ENCODE peak calls at places on chromosomes 11 and 22, in eight cellular contexts. One of them, this sample, is unnamed.

GRCh38 chr22:17443413-17444203 is 74.3 kb downstream of the CECR2 start:
- DNase-seq in cardiac muscle cell: no peak
- DNase-seq in heart left ventricle: no peak
- DNase-seq in coronary artery: no peak
- DNase-seq in body of pancreas: no peak
- DNase-seq in left ventricle myocardium inferior: no peak
- DNase-seq in left lung: no peak
- DNase-seq in colonic mucosa: no peak
- DNase-seq in this sample: no peak

GRCh38 chr11:7657306-7658025 is 15.8 kb downstream of the CYB5R2 start:
- DNase-seq in cardiac muscle cell: peak; percentile 77
- DNase-seq in heart left ventricle: no peak
- DNase-seq in coronary artery: peak; percentile 77
- DNase-seq in body of pancreas: peak; percentile 65
- DNase-seq in left ventricle myocardium inferior: no peak
- DNase-seq in left lung: no peak
- DNase-seq in colonic mucosa: peak; percentile 69
- DNase-seq in this sample: peak; percentile 67

GRCh38 chr22:45454260-45454659 is 40.8 kb downstream of the RIBC2 start:
- DNase-seq in cardiac muscle cell: no peak
- DNase-seq in heart left ventricle: no peak
- DNase-seq in coronary artery: no peak
- DNase-seq in body of pancreas: no peak
- DNase-seq in left ventricle myocardium inferior: no peak
- DNase-seq in left lung: no peak
- DNase-seq in colonic mucosa: no peak
- DNase-seq in this sample: no peak

GRCh38 chr11:35796542-35796941 is 134.0 kb downstream of the TRIM44 start:
- DNase-seq in cardiac muscle cell: no peak
- DNase-seq in heart left ventricle: no peak
- DNase-seq in coronary artery: no peak
- DNase-seq in body of pancreas: no peak
- DNase-seq in left ventricle myocardium inferior: no peak
- DNase-seq in left lung: no peak
- DNase-seq in colonic mucosa: no peak
- DNase-seq in this sample: no peak

GRCh38 chr11:1300569-1301187 is 8.8 kb downstream of the TOLLIP start:
- DNase-seq in cardiac muscle cell: no peak
- DNase-seq in heart left ventricle: no peak
- DNase-seq in coronary artery: peak; percentile 59
- DNase-seq in body of pancreas: peak; percentile 89
- DNase-seq in left ventricle myocardium inferior: no peak
- DNase-seq in left lung: no peak
- DNase-seq in colonic mucosa: peak; percentile 14
- DNase-seq in this sample: no peak

GRCh38 chr11:61075891-61076290 is 26.4 kb upstream of the CD5 start:
- DNase-seq in cardiac muscle cell: peak; percentile 41
- DNase-seq in heart left ventricle: no peak
- DNase-seq in coronary artery: no peak
- DNase-seq in body of pancreas: peak; percentile 30
- DNase-seq in left ventricle myocardium inferior: no peak
- DNase-seq in left lung: no peak
- DNase-seq in colonic mucosa: peak; percentile 35
- DNase-seq in this sample: no peak

GRCh38 chr11:77346906-77347603 is 45.6 kb upstream of the GDPD4 start:
- DNase-seq in cardiac muscle cell: no peak
- DNase-seq in heart left ventricle: no peak
- DNase-seq in coronary artery: no peak
- DNase-seq in body of pancreas: no peak
- DNase-seq in left ventricle myocardium inferior: no peak
- DNase-seq in left lung: no peak
- DNase-seq in colonic mucosa: no peak
- DNase-seq in this sample: no peak

GRCh38 chr22:30943368-30943767 is 25.2 kb downstream of the MORC2 start:
- DNase-seq in cardiac muscle cell: no peak
- DNase-seq in heart left ventricle: no peak
- DNase-seq in coronary artery: no peak
- DNase-seq in body of pancreas: no peak
- DNase-seq in left ventricle myocardium inferior: no peak
- DNase-seq in left lung: no peak
- DNase-seq in colonic mucosa: no peak
- DNase-seq in this sample: no peak

GRCh38 chr11:30712749-30713148 is 126.6 kb upstream of the MPPED2 start:
- DNase-seq in cardiac muscle cell: no peak
- DNase-seq in heart left ventricle: no peak
- DNase-seq in coronary artery: no peak
- DNase-seq in body of pancreas: no peak
- DNase-seq in left ventricle myocardium inferior: no peak
- DNase-seq in left lung: no peak
- DNase-seq in colonic mucosa: no peak
- DNase-seq in this sample: no peak

GRCh38 chr11:122709042-122709760 is 53.7 kb downstream of the UBASH3B start:
- DNase-seq in cardiac muscle cell: no peak
- DNase-seq in heart left ventricle: no peak
- DNase-seq in coronary artery: no peak
- DNase-seq in body of pancreas: no peak
- DNase-seq in left ventricle myocardium inferior: no peak
- DNase-seq in left lung: no peak
- DNase-seq in colonic mucosa: no peak
- DNase-seq in this sample: no peak

GRCh38 chr11:56845121-56845732 is 96.7 kb upstream of the OR9G4 start:
- DNase-seq in cardiac muscle cell: no peak
- DNase-seq in heart left ventricle: peak; percentile 17
- DNase-seq in coronary artery: no peak
- DNase-seq in body of pancreas: no peak
- DNase-seq in left ventricle myocardium inferior: no peak
- DNase-seq in left lung: peak; percentile 72
- DNase-seq in colonic mucosa: no peak
- DNase-seq in this sample: no peak

GRCh38 chr11:28697920-28698827 is 590.0 kb downstream of the METTL15 start:
- DNase-seq in cardiac muscle cell: peak; percentile 76
- DNase-seq in heart left ventricle: peak; percentile 33
- DNase-seq in coronary artery: no peak
- DNase-seq in body of pancreas: peak; percentile 47
- DNase-seq in left ventricle myocardium inferior: peak; percentile 38
- DNase-seq in left lung: no peak
- DNase-seq in colonic mucosa: peak; percentile 50
- DNase-seq in this sample: peak; percentile 31

GRCh38 chr11:73760066-73760679 is 701 bp downstream of the RAB6A start:
- DNase-seq in cardiac muscle cell: peak; percentile 34
- DNase-seq in heart left ventricle: peak; percentile 64
- DNase-seq in coronary artery: peak; percentile 81
- DNase-seq in body of pancreas: peak; percentile 53
- DNase-seq in left ventricle myocardium inferior: peak; percentile 50
- DNase-seq in left lung: peak; percentile 86
- DNase-seq in colonic mucosa: peak; percentile 65
- DNase-seq in this sample: peak; percentile 33

GRCh38 chr11:10181811-10182210 is 112.2 kb downstream of the SBF2 start:
- DNase-seq in cardiac muscle cell: no peak
- DNase-seq in heart left ventricle: no peak
- DNase-seq in coronary artery: no peak
- DNase-seq in body of pancreas: no peak
- DNase-seq in left ventricle myocardium inferior: no peak
- DNase-seq in left lung: no peak
- DNase-seq in colonic mucosa: no peak
- DNase-seq in this sample: no peak

GRCh38 chr11:72228844-72229231 is 4.3 kb downstream of the INPPL1 start:
- DNase-seq in cardiac muscle cell: no peak
- DNase-seq in heart left ventricle: no peak
- DNase-seq in coronary artery: no peak
- DNase-seq in body of pancreas: no peak
- DNase-seq in left ventricle myocardium inferior: no peak
- DNase-seq in left lung: no peak
- DNase-seq in colonic mucosa: no peak
- DNase-seq in this sample: no peak

GRCh38 chr11:88979641-88980040 is 86.1 kb downstream of the GRM5 start:
- DNase-seq in cardiac muscle cell: no peak
- DNase-seq in heart left ventricle: no peak
- DNase-seq in coronary artery: no peak
- DNase-seq in body of pancreas: no peak
- DNase-seq in left ventricle myocardium inferior: no peak
- DNase-seq in left lung: no peak
- DNase-seq in colonic mucosa: no peak
- DNase-seq in this sample: no peak

GRCh38 chr11:131692961-131693360 is 322.5 kb downstream of the NTM start:
- DNase-seq in cardiac muscle cell: no peak
- DNase-seq in heart left ventricle: no peak
- DNase-seq in coronary artery: no peak
- DNase-seq in body of pancreas: no peak
- DNase-seq in left ventricle myocardium inferior: no peak
- DNase-seq in left lung: no peak
- DNase-seq in colonic mucosa: peak; percentile 6
- DNase-seq in this sample: no peak

GRCh38 chr11:131692151-131692550 is 321.7 kb downstream of the NTM start:
- DNase-seq in cardiac muscle cell: no peak
- DNase-seq in heart left ventricle: no peak
- DNase-seq in coronary artery: no peak
- DNase-seq in body of pancreas: no peak
- DNase-seq in left ventricle myocardium inferior: no peak
- DNase-seq in left lung: no peak
- DNase-seq in colonic mucosa: no peak
- DNase-seq in this sample: no peak

GRCh38 chr11:131690362-131690761 is 319.9 kb downstream of the NTM start:
- DNase-seq in cardiac muscle cell: no peak
- DNase-seq in heart left ventricle: no peak
- DNase-seq in coronary artery: no peak
- DNase-seq in body of pancreas: no peak
- DNase-seq in left ventricle myocardium inferior: no peak
- DNase-seq in left lung: peak; percentile 61
- DNase-seq in colonic mucosa: peak; percentile 9
- DNase-seq in this sample: no peak

GRCh38 chr11:131690776-131691557 is 320.6 kb downstream of the NTM start:
- DNase-seq in cardiac muscle cell: no peak
- DNase-seq in heart left ventricle: no peak
- DNase-seq in coronary artery: no peak
- DNase-seq in body of pancreas: no peak
- DNase-seq in left ventricle myocardium inferior: no peak
- DNase-seq in left lung: peak; percentile 75
- DNase-seq in colonic mucosa: peak; percentile 12
- DNase-seq in this sample: no peak

GRCh38 chr11:131691558-131692041 is 321.2 kb downstream of the NTM start:
- DNase-seq in cardiac muscle cell: peak; percentile 60
- DNase-seq in heart left ventricle: no peak
- DNase-seq in coronary artery: no peak
- DNase-seq in body of pancreas: no peak
- DNase-seq in left ventricle myocardium inferior: no peak
- DNase-seq in left lung: peak; percentile 82
- DNase-seq in colonic mucosa: peak; percentile 16
- DNase-seq in this sample: no peak
- TF ChIP-seq CTCF in cardiac muscle cell: peak; percentile 72
- TF ChIP-seq CTCF in heart left ventricle: peak; percentile 36
- TF ChIP-seq CTCF in coronary artery: peak; percentile 50
- TF ChIP-seq CTCF in body of pancreas: peak; percentile 26
- TF ChIP-seq CTCF in left ventricle myocardium inferior: peak; percentile 49
- TF ChIP-seq CTCF in left lung: peak; percentile 52
- TF ChIP-seq CTCF in colonic mucosa: peak; percentile 29
- TF ChIP-seq CTCF in this sample: peak; percentile 50

DNA sequence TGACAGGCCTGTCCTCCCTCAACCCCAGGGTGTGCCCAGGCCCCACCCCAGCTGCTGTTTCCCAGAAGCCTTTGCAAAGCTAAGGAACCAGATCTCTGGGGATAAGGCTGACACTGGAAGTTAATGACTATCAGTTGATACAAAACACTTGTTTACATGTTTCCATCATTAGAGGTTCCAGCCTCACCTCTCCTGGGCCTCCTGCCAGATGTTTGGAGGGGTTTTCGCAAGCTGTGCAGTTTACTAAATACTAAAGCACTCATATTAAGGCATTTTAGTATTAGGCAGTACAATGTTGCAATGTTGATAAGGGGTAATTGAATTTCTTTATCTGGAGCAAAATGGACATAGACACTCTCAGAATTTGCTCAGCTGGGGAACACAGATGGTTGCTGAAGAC is 218.7 kb downstream of the INSC start:
- DNase-seq in cardiac muscle cell: no peak
- DNase-seq in heart left ventricle: no peak
- DNase-seq in coronary artery: no peak
- DNase-seq in body of pancreas: no peak
- DNase-seq in left ventricle myocardium inferior: no peak
- DNase-seq in left lung: no peak
- DNase-seq in colonic mucosa: no peak
- DNase-seq in this sample: no peak
- H3K4me3 ChIP-seq in cardiac muscle cell: no peak overlapping the region
- H3K4me3 ChIP-seq in heart left ventricle: no peak overlapping the region
- H3K4me3 ChIP-seq in coronary artery: no peak overlapping the region
- H3K4me3 ChIP-seq in body of pancreas: no peak overlapping the region
- H3K4me3 ChIP-seq in left ventricle myocardium inferior: no peak overlapping the region
- H3K4me3 ChIP-seq in left lung: no peak overlapping the region
- H3K4me3 ChIP-seq in colonic mucosa: no peak overlapping the region
- H3K4me3 ChIP-seq in this sample: no peak overlapping the region

GRCh38 chr11:23569547-23569946 is 709.3 kb upstream of the CCDC179 start:
- DNase-seq in cardiac muscle cell: no peak
- DNase-seq in heart left ventricle: no peak
- DNase-seq in coronary artery: no peak
- DNase-seq in body of pancreas: no peak
- DNase-seq in left ventricle myocardium inferior: no peak
- DNase-seq in left lung: no peak
- DNase-seq in colonic mucosa: no peak
- DNase-seq in this sample: no peak
- H3K27ac ChIP-seq in cardiac muscle cell: no peak overlapping the region
- H3K27ac ChIP-seq in heart left ventricle: no peak overlapping the region
- H3K27ac ChIP-seq in coronary artery: no peak overlapping the region
- H3K27ac ChIP-seq in body of pancreas: no peak overlapping the region
- H3K27ac ChIP-seq in left ventricle myocardium inferior: no peak overlapping the region
- H3K27ac ChIP-seq in left lung: no peak overlapping the region
- H3K27ac ChIP-seq in colonic mucosa: no peak overlapping the region
- H3K27ac ChIP-seq in this sample: no peak overlapping the region

GRCh38 chr11:101862410-101863233 is 52.2 kb upstream of the CEP126 start:
- DNase-seq in cardiac muscle cell: peak; percentile 59
- DNase-seq in heart left ventricle: no peak
- DNase-seq in coronary artery: no peak
- DNase-seq in body of pancreas: no peak
- DNase-seq in left ventricle myocardium inferior: no peak
- DNase-seq in left lung: no peak
- DNase-seq in colonic mucosa: peak; percentile 20
- DNase-seq in this sample: no peak
- TF ChIP-seq CTCF in cardiac muscle cell: peak; percentile 69
- TF ChIP-seq CTCF in heart left ventricle: no peak
- TF ChIP-seq CTCF in coronary artery: peak; percentile 26
- TF ChIP-seq CTCF in body of pancreas: peak; percentile 27
- TF ChIP-seq CTCF in left ventricle myocardium inferior: peak; percentile 34
- TF ChIP-seq CTCF in left lung: peak; percentile 17
- TF ChIP-seq CTCF in colonic mucosa: no peak
- TF ChIP-seq CTCF in this sample: no peak